ENCODE peak calls at places on chromosome 10, in five cellular contexts. One of them, this sample, is unnamed.
A peak's percentile ranks its signal among the peaks of the same experiment; 100 is the strongest.

GRCh38 chr10:125057158-125058001 is 103.0 kb downstream of the CTBP2 start:
- DNase-seq in lung: peak; percentile 40
- DNase-seq in pancreas: peak; percentile 53
- DNase-seq in left ventricle myocardium inferior: peak; percentile 61
- DNase-seq in mammary epithelial cell: peak; percentile 56
- DNase-seq in this sample: no peak

GRCh38 chr10:72333111-72334012 is 21.4 kb downstream of the DNAJB12 start:
- DNase-seq in left ventricle myocardium inferior: peak; percentile 21
- DNase-seq in mammary epithelial cell: no peak
- DNase-seq in lung: no peak
- DNase-seq in pancreas: no peak
- DNase-seq in this sample: no peak

GRCh38 chr10:97203220-97203619 is 17.5 kb upstream of the SLIT1 start:
- DNase-seq in lung: no peak
- DNase-seq in left ventricle myocardium inferior: no peak
- DNase-seq in mammary epithelial cell: no peak
- DNase-seq in pancreas: no peak
- DNase-seq in this sample: no peak

GRCh38 chr10:102040721-102041120 is 15.3 kb downstream of the ARMH3 start:
- DNase-seq in left ventricle myocardium inferior: no peak
- DNase-seq in mammary epithelial cell: no peak
- DNase-seq in pancreas: no peak
- DNase-seq in lung: no peak
- DNase-seq in this sample: no peak

GRCh38 chr10:124075116-124075955 is 18.1 kb downstream of the CHST15 start:
- DNase-seq in left ventricle myocardium inferior: no peak
- DNase-seq in mammary epithelial cell: no peak
- DNase-seq in lung: no peak
- DNase-seq in pancreas: no peak
- DNase-seq in this sample: no peak

GRCh38 chr10:63713191-63714144 is 192.3 kb downstream of the REEP3 start:
- DNase-seq in mammary epithelial cell: no peak
- DNase-seq in lung: no peak
- DNase-seq in left ventricle myocardium inferior: peak; percentile 87
- DNase-seq in pancreas: peak; percentile 69
- DNase-seq in this sample: peak; percentile 83

GRCh38 chr10:79031723-79032122 is 37.0 kb upstream of the ZMIZ1 start:
- DNase-seq in left ventricle myocardium inferior: no peak
- DNase-seq in mammary epithelial cell: no peak
- DNase-seq in pancreas: no peak
- DNase-seq in lung: no peak
- DNase-seq in this sample: no peak

GRCh38 chr10:100882251-100882643 is 30.5 kb upstream of the SLF2 start:
- DNase-seq in lung: no peak
- DNase-seq in left ventricle myocardium inferior: no peak
- DNase-seq in mammary epithelial cell: no peak
- DNase-seq in pancreas: no peak
- DNase-seq in this sample: no peak

GRCh38 chr10:43338117-43338516 is 33.3 kb upstream of the FXYD4 start:
- DNase-seq in left ventricle myocardium inferior: no peak
- DNase-seq in pancreas: no peak
- DNase-seq in lung: no peak
- DNase-seq in mammary epithelial cell: no peak
- DNase-seq in this sample: no peak

GRCh38 chr10:71143170-71143569 is 69.2 kb upstream of the UNC5B start:
- DNase-seq in left ventricle myocardium inferior: peak; percentile 51
- DNase-seq in pancreas: no peak
- DNase-seq in mammary epithelial cell: no peak
- DNase-seq in lung: no peak
- DNase-seq in this sample: no peak

GRCh38 chr10:91493313-91493712 is 83.2 kb downstream of the HECTD2 start:
- DNase-seq in lung: no peak
- DNase-seq in mammary epithelial cell: peak; percentile 21
- DNase-seq in left ventricle myocardium inferior: no peak
- DNase-seq in pancreas: no peak
- DNase-seq in this sample: no peak

GRCh38 chr10:102009801-102010425 is 46.1 kb downstream of the ARMH3 start:
- DNase-seq in lung: peak; percentile 48
- DNase-seq in pancreas: peak; percentile 30
- DNase-seq in left ventricle myocardium inferior: no peak
- DNase-seq in mammary epithelial cell: peak; percentile 79
- DNase-seq in this sample: no peak

GRCh38 chr10:91163709-91164474 is 56.6 kb upstream of the PCGF5 start:
- DNase-seq in pancreas: peak; percentile 58
- DNase-seq in left ventricle myocardium inferior: peak; percentile 41
- DNase-seq in lung: peak; percentile 66
- DNase-seq in mammary epithelial cell: peak; percentile 74
- DNase-seq in this sample: peak; percentile 65

GRCh38 chr10:31774291-31774900 is 154.2 kb downstream of the ARHGAP12 start:
- DNase-seq in left ventricle myocardium inferior: no peak
- DNase-seq in lung: no peak
- DNase-seq in mammary epithelial cell: no peak
- DNase-seq in pancreas: no peak
- DNase-seq in this sample: no peak
- H3K4me3 ChIP-seq in left ventricle myocardium inferior: no peak overlapping the region
- H3K4me3 ChIP-seq in lung: no peak overlapping the region
- H3K4me3 ChIP-seq in mammary epithelial cell: no peak overlapping the region
- H3K4me3 ChIP-seq in pancreas: no peak overlapping the region
- H3K4me3 ChIP-seq in this sample: no peak overlapping the region

DNA sequence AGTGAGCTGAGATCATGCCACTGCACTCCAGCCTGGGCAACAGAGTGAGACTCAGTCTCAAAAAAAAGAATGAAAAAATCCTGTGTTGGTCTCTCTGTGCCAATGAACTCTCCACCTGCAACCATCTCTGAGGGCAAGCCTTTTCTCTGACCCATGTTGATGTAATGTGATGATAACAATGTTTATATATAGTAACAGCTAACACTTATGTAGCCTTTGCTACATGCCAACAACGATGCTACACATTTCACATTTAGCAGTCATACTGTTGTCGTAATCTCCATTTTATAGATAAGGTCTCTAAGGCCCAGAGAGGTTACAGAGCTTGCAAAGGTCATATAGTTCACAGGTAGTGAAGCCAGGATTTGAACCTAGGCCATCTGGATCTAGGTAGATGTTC is 11.5 kb downstream of the COX15 start:
- DNase-seq in mammary epithelial cell: no peak
- DNase-seq in lung: no peak
- DNase-seq in left ventricle myocardium inferior: no peak
- DNase-seq in pancreas: no peak
- DNase-seq in this sample: no peak
- H3K36me3 ChIP-seq in mammary epithelial cell: peaks cover 32% of the 10 kb centered on the region
- H3K36me3 ChIP-seq in lung: peaks cover 31% of the 10 kb centered on the region
- H3K36me3 ChIP-seq in left ventricle myocardium inferior: peaks cover 94% of the 10 kb centered on the region
- H3K36me3 ChIP-seq in pancreas: no peaks in the 10 kb centered on the region
- H3K36me3 ChIP-seq in this sample: no peaks in the 10 kb centered on the region

GRCh38 chr10:127679642-127680255 is 57.2 kb upstream of the FOXI2 start:
- DNase-seq in pancreas: no peak
- DNase-seq in left ventricle myocardium inferior: no peak
- DNase-seq in lung: no peak
- DNase-seq in mammary epithelial cell: no peak
- DNase-seq in this sample: no peak
- TF ChIP-seq CTCF in pancreas: no peak
- TF ChIP-seq CTCF in left ventricle myocardium inferior: peak; percentile 12
- TF ChIP-seq CTCF in lung: no peak
- TF ChIP-seq CTCF in mammary epithelial cell: peak; percentile 39
- TF ChIP-seq CTCF in this sample: no peak

DNA sequence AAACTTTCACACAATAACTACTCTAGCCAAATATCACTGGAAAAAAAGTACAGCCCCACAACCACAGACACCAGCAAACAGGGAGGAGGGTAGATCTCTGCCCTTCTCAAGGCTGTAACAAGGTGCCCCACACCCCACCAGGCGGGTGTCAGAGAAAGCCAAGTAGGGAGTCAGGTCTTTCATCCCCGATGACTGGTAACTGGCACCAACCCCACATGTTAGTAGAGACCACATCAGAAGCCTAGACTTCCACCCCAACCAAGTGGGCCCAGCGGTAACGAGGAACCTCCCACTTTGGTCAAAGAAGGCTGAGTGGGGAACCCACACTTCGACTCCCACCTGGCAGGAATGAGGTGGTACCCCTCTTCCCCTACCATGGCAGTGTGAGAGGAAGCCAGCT is 16.4 kb upstream of the RUFY2 start:
- DNase-seq in pancreas: no peak
- DNase-seq in mammary epithelial cell: no peak
- DNase-seq in lung: no peak
- DNase-seq in left ventricle myocardium inferior: no peak
- DNase-seq in this sample: no peak
- H3K4me3 ChIP-seq in pancreas: no peak overlapping the region
- H3K4me3 ChIP-seq in mammary epithelial cell: no peak overlapping the region
- H3K4me3 ChIP-seq in lung: no peak overlapping the region
- H3K4me3 ChIP-seq in left ventricle myocardium inferior: no peak overlapping the region
- H3K4me3 ChIP-seq in this sample: no peak overlapping the region

GRCh38 chr10:77794256-77795142 is 132.1 kb downstream of the DLG5 start:
- DNase-seq in mammary epithelial cell: no peak
- DNase-seq in lung: no peak
- DNase-seq in left ventricle myocardium inferior: no peak
- DNase-seq in pancreas: no peak
- DNase-seq in this sample: no peak
- H3K36me3 ChIP-seq in mammary epithelial cell: peaks cover 34% of the 10 kb centered on the region
- H3K36me3 ChIP-seq in lung: peaks cover 8% of the 10 kb centered on the region
- H3K36me3 ChIP-seq in left ventricle myocardium inferior: peaks cover 91% of the 10 kb centered on the region
- H3K36me3 ChIP-seq in pancreas: no peaks in the 10 kb centered on the region
- H3K36me3 ChIP-seq in this sample: no peaks in the 10 kb centered on the region